ENCODE peak calls at places on chromosomes 11 and 22, in four cellular contexts. H is BJ, T is kidney, U is right atrium auricular region. O is an unnamed sample.

GRCh38 chr11:64065712-64066111 is 30.0 kb downstream of the FLRT1 start:
- DNase-seq in H (no peak), T (no peak), U (no peak), O (no peak)

GRCh38 chr11:5605849-5606248 is 9.4 kb downstream of the TRIM6 start:
- DNase-seq in H (peak; percentile 18), T (no peak), U (no peak), O (peak; percentile 88)

GRCh38 chr22:22935546-22936157 is 48.0 kb downstream of the IGLL5 start:
- DNase-seq in H (no peak), T (peak; percentile 76), U (no peak), O (no peak)

GRCh38 chr11:73463359-73463758 is 87.2 kb downstream of the RELT start:
- DNase-seq in H (no peak), T (no peak), U (no peak), O (peak; percentile 69)

GRCh38 chr22:37411655-37412054 is 15.6 kb downstream of the ELFN2 start:
- DNase-seq in H (no peak), T (no peak), U (no peak), O (no peak)

GRCh38 chr11:47886096-47886495 is 37.9 kb upstream of the NUP160 start:
- DNase-seq in H (no peak), T (peak; percentile 30), U (no peak), O (peak; percentile 87)

GRCh38 chr11:63534895-63535461 is 1.6 kb upstream of the PLAAT4 start:
- DNase-seq in H (no peak), T (no peak), U (no peak), O (no peak)

GRCh38 chr11:92225563-92226308 is 1.1 kb downstream of the FAT3 start:
- DNase-seq in H (no peak), T (peak; percentile 79), U (no peak), O (no peak)

GRCh38 chr11:64152841-64153691 is 12.8 kb downstream of the MACROD1 start:
- DNase-seq in H (no peak), T (peak; percentile 86), U (peak; percentile 63), O (peak; percentile 42)

GRCh38 chr11:66718320-66718971 is 10.6 kb downstream of the SPTBN2 start:
- DNase-seq in H (no peak), T (peak; percentile 82), U (no peak), O (no peak)

GRCh38 chr11:111476961-111477360 is 35.2 kb downstream of the BTG4 start:
- DNase-seq in H (no peak), T (no peak), U (no peak), O (no peak)

GRCh38 chr11:94023856-94024255 is 2.7 kb downstream of the HEPHL1 start:
- DNase-seq in H (no peak), T (no peak), U (no peak), O (no peak)

GRCh38 chr11:95547186-95547585 is 242.4 kb downstream of the FAM76B start:
- DNase-seq in H (no peak), T (no peak), U (no peak), O (no peak)

GRCh38 chr22:30038219-30038618 is 42.0 kb upstream of the HORMAD2 start:
- DNase-seq in H (no peak), T (no peak), U (no peak), O (peak; percentile 94)

GRCh38 chr11:120200677-120201076 is 10.2 kb upstream of the OAF start:
- DNase-seq in H (no peak), T (no peak), U (no peak), O (no peak)
- H3K4me3 ChIP-seq in H (no peak overlapping the region), T (no peak overlapping the region), U (no peak overlapping the region), O (no peak overlapping the region)

GRCh38 chr11:70289582-70289981 is 19.1 kb downstream of the PPFIA1 start:
- DNase-seq in H (no peak), T (no peak), U (no peak), O (no peak)

GRCh38 chr11:70290341-70291065 is 20.0 kb downstream of the PPFIA1 start:
- DNase-seq in H (no peak), T (no peak), U (no peak), O (no peak)

GRCh38 chr11:70292863-70293262 is 22.4 kb downstream of the PPFIA1 start:
- DNase-seq in H (no peak), T (no peak), U (no peak), O (no peak)

GRCh38 chr11:70296681-70297080 is 26.2 kb downstream of the PPFIA1 start:
- DNase-seq in H (no peak), T (peak; percentile 23), U (no peak), O (no peak)

GRCh38 chr11:70292166-70292565 is 21.7 kb downstream of the PPFIA1 start:
- DNase-seq in H (no peak), T (no peak), U (no peak), O (no peak)
- TF ChIP-seq CTCF in H (no peak), T (no peak), U (no peak), O (no peak)

GRCh38 chr22:39996732-39997131 is 2.0 kb downstream of the FAM83F start:
- DNase-seq in H (no peak), T (no peak), U (no peak), O (no peak)
- H3K4me3 ChIP-seq in H (no peak overlapping the region), T (peak overlapping the region; percentile 8), U (no peak overlapping the region), O (no peak overlapping the region)

GRCh38 chr11:132373405-132374141 is 1003.2 kb downstream of the NTM start:
- DNase-seq in H (no peak), T (no peak), U (no peak), O (no peak)
- TF ChIP-seq CTCF in H (no peak), T (no peak), U (no peak), O (no peak)

DNA sequence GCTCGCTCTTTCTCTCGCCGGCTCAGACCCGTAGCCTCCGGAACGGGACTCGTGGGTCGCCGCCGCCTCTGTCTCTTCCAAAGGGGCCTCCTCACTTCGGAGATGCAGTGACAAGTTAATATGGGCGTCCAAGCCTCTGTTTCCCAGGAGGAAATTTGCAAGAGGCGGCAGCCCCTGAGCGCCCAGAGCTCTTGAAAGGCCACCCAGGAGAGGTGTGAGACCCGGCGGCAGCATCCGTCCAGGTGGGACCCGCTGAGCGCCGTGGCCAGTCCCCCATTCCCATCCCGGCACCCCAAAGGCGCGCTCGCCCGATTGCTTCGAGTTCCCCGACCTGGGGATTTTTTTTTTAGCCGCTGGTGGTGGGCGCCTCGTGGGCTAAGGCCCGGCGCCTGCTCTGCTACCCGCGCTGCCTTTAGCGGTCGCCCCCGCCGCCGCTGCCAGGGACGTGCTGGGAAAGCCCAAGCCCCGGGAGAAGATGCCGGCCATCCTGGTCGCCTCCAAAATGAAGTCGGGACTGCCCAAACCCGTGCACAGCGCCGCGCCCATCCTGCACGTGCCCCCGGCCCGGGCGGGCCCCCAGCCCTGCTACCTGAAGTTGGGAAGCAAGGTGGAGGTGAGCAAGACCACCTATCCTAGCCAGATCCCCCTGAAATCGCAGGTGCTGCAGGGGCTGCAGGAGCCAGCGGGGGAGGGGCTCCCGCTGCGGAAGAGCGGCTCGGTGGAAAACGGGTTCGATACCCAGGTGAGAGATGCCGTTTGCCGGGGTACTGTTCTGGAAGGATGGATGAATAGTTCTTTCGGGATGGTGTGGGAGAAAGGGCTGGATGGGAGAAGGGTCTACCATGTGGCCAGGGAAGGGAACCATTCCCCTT is 820 bp downstream of the NAV2 start:
- DNase-seq in H (no peak), T (peak; percentile 79), U (no peak), O (peak; percentile 25)
- H3K4me3 ChIP-seq in H (peak overlapping the region; percentile 78), T (peak overlapping the region; percentile 65), U (peak overlapping the region; percentile 69), O (peak overlapping the region; percentile 70)

GRCh38 chr11:45247433-45247832 is 38.7 kb downstream of the SYT13 start:
- DNase-seq in H (no peak), T (no peak), U (no peak), O (no peak)
- TF ChIP-seq CTCF in H (no peak), T (no peak), U (no peak), O (no peak)